ENCODE peak calls at places on chromosome 10, in five cellular contexts. U is psoas muscle, Y is HCT116, A is stomach, Q is fibroblast of lung. L is an unnamed sample. For H3K4me1, the result is how much of the 10 kb centered on the place peaks cover.

GRCh38 chr10:72886596-72887522 is 6.7 kb upstream of the OIT3 start:
- DNase-seq in Q (no peak), U (no peak), Y (no peak), A (no peak), L (no peak)

GRCh38 chr10:12847361-12847975 is 154.0 kb downstream of the CCDC3 start:
- DNase-seq in A (no peak), Q (no peak), U (no peak), Y (peak), L (peak)

GRCh38 chr10:62627985-62628384 is 176.5 kb upstream of the ADO start:
- DNase-seq in Y (no peak), Q (peak), U (no peak), A (no peak), L (peak)

GRCh38 chr10:58220769-58221448 is 46.8 kb downstream of the IPMK start:
- DNase-seq in Y (no peak), U (no peak), Q (peak), A (no peak), L (no peak)

GRCh38 chr10:106175760-106176377 is 988.6 kb downstream of the SORCS1 start:
- DNase-seq in U (no peak), A (no peak), Q (peak), Y (no peak), L (no peak)

GRCh38 chr10:109282510-109282909 is 640.8 kb downstream of the XPNPEP1 start:
- DNase-seq in U (no peak), Y (no peak), Q (peak), A (no peak), L (no peak)

GRCh38 chr10:72087392-72087968 is 871 bp downstream of the SPOCK2 start:
- DNase-seq in Q (no peak), A (no peak), Y (no peak), U (peak), L (no peak)

GRCh38 chr10:71799785-71800453 is 26.6 kb upstream of the VSIR start:
- DNase-seq in U (peak), Y (no peak), Q (no peak), A (peak), L (no peak)

GRCh38 chr10:116683061-116683601 is 59.2 kb downstream of the HSPA12A start:
- DNase-seq in Q (no peak), A (no peak), U (no peak), Y (no peak), L (no peak)

GRCh38 chr10:58560068-58560467 is 47.4 kb downstream of the BICC1 start:
- DNase-seq in U (no peak), Y (no peak), Q (no peak), A (no peak), L (no peak)

GRCh38 chr10:130003787-130004613 is 39.9 kb upstream of the EBF3 start:
- DNase-seq in Y (no peak), Q (no peak), U (no peak), A (no peak), L (no peak)

GRCh38 chr10:46547881-46548780 is 8.3 kb downstream of the GPRIN2 start:
- DNase-seq in A (peak), Q (no peak), U (peak), Y (no peak), L (no peak)

GRCh38 chr10:97407211-97407951 is 6.2 kb upstream of the RRP12 start:
- DNase-seq in A (peak), Q (peak), Y (peak), U (no peak), L (peak)

GRCh38 chr10:110725809-110726641 is 81.9 kb downstream of the RBM20 start:
- DNase-seq in Y (no peak), Q (no peak), U (peak), A (no peak), L (peak)

GRCh38 chr10:33386926-33387325 is 52.5 kb upstream of the NRP1 start:
- DNase-seq in A (no peak), Q (peak), U (no peak), Y (no peak), L (no peak)

GRCh38 chr10:8967004-8967530 is 912.6 kb downstream of the GATA3 start:
- DNase-seq in U (no peak), Y (no peak), A (no peak), Q (no peak), L (no peak)

GRCh38 chr10:11742009-11742778 is at the start of gene ECHDC3:
- DNase-seq in Q (peak), A (peak), U (peak), Y (no peak), L (no peak)

DNA sequence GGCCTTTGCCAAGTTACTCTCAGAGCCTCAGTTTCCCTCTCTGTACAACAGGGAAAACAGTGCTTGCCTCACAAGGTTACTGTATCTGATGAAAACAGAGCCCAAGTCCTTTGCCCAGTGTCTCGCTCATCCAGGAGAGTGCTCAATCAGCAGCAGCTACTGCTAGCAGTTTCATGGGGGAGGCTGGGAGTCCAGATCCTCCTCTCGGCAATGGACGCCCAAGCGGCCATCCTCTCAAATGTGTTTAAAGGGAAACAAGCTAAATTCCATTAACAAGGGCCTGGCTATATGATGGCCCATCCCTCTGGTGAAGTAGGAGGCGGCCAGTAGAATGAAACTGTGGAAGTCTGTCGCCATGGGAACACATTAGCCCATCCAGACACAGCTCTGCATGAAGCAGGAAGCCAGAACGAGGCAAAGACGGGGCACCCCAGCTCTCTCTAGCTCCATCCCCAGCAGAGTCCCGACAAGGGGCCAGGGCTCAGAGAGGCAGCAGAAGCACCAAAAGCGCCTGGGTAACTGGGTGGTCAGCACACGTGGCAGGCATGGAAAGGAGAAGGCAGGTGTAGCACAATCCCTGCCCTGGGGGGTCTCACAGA is 35.2 kb downstream of the FAM53B start:
- DNase-seq in U (peak), A (no peak), Q (no peak), Y (no peak), L (peak)
- H3K4me1 ChIP-seq in U (half or more), A (under half), Q (under half), Y (under half), L (under half)

GRCh38 chr10:44253769-44254462 is 131.0 kb downstream of the CXCL12 start:
- DNase-seq in Y (no peak), U (peak), A (no peak), Q (peak), L (no peak)
- H3K27ac ChIP-seq in Y (no peak), U (no peak), A (no peak), Q (no peak), L (no peak)

DNA sequence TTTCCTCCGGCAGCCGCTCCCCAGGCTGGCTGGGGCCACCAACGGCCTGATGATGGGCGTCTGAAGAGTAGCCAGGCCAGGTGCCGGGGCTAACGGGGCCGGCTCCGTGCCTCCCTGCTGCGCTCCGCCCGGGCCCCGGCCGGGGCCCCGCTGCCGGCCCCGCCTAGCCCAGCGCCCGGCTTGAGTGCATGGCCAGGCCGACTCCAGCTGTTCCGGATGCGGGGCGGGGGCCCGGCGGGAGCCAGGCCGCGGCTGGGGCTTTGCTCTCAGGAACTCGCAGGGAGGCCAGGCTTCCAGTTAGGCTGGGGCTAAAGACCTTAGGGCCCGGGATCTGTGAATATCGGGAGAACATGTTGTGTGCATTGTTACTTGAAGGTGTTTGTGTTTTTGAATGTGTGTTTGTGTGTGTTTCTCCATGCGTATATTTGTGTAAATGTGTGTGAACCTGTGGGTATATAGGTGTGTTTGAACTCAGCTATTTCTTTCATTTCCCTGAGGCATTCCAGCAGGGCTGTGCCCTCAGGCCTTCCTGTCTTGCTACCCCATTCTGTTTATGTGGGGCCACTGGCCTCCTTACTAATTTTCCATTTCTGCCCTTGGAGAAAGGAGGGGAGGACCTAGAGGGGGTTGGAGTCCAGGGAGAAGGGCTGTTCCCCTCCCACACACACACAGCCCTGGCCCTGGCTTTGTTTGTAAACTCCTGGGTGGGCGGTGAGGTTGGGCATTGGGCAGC is 1.1 kb upstream of the LBX1 start:
- DNase-seq in U (peak), A (no peak), Y (no peak), Q (no peak), L (peak)
- H3K4me3 ChIP-seq in U (peak), A (no peak), Y (no peak), Q (no peak), L (peak)

GRCh38 chr10:104323085-104323484 is 15.2 kb downstream of the ITPRIP start:
- DNase-seq in U (no peak), A (no peak), Y (no peak), Q (no peak), L (no peak)
- H3K4me1 ChIP-seq in U (half or more), A (half or more), Y (under half), Q (under half), L (under half)

GRCh38 chr10:79124066-79124465 is 55.3 kb downstream of the ZMIZ1 start:
- DNase-seq in A (no peak), U (no peak), Q (no peak), Y (no peak), L (no peak)
- H3K27ac ChIP-seq in A (peak), U (peak), Q (no peak), Y (no peak), L (peak)

DNA sequence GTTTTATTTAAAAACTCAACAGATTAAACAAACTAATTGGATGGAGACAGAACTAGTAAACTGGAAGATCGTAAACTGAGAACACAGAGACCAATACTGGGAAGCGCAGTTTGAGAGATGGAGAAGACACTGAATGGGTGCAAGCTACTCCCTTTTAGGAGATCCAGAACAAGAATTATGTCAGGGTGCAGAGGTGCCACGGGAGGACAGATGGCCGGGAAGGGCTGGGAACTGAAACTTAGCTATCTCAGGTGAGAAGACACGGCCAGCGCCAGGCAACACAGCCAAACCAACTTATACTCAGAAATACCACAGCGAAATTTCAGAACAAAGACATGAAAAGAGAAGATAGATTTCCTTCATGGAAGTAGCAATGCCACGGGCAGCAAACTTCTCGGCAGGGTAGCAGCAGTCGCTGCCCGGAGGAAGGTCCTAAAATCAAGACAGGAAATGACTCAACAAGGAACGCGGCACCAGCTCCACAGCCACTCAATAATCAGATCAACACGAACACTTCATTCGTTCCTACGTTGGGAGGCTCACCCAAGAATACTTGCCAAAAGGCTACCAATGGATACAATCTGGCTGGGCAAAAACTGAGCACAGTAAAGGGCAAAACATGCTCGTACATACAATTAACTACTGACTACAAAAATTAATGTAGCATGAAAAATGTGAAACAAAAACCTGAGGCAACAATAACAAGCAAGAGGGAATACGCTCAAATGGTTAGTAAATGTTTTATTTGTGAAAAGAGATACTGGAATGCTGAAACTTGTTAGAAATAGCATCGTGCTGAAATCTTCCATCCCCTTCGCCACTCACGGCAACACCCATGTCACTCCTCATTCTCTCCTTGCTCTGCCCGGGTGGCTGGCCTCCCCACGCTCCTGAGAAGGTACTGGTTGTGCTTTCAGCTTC is 2.2 kb upstream of the LRRC27 start:
- DNase-seq in Y (no peak), A (no peak), U (no peak), Q (peak), L (no peak)
- H3K4me3 ChIP-seq in Y (peak), A (no peak), U (peak), Q (peak), L (no peak)

DNA sequence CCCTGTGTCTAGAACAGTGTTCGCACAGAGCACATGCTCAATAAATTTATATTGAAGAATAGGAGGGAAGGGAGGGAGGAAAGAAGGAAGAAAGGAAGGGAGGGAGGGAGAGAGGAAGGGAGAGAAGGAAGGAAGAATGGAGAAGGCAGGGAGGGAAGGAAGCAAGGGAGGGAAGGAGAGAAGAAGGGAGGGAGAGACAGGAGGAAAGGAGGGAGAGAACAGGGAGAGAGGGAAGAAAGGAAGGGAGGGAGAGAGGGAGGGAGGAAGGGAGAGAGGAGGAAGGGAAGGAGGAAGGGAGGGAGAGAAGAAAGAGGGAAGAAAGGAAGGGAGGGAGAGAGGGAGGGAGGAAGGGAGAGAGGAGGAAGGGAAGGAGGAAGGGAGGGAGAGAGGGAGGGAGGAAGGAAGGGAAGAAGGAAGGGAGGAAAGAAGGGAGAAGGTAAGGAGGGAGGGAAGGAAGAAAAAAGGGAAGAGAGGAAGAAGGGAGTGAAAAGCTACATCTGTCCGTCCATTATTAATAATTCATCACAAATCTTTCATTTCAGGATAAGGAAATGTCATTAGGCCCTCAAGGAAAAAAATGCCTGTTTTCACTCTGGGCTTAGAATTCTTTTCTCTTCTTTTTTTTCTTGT is 79.7 kb downstream of the GRK5 start:
- DNase-seq in Q (no peak), A (no peak), Y (no peak), U (no peak), L (no peak)
- H3K4me1 ChIP-seq in Q (under half), A (half or more), Y (under half), U (half or more), L (under half)